ENCODE peak calls at places on chromosomes 16 and 17, in eight cellular contexts. D, T, A, L, U, Y, S and I are unnamed samples. For H3K27me3, the result is how much of the 10 kb centered on the place peaks cover.

GRCh38 chr17:63911657-63912100 is 621 bp upstream of the CSHL1 start:
- DNase-seq in Y (peak), L (peak), A (peak), D (peak), U (no peak), S (peak), T (peak), I (peak)

GRCh38 chr16:55930036-55930435 is 54.9 kb upstream of the CES5A start:
- DNase-seq in S (no peak), U (no peak), Y (no peak), T (no peak), D (no peak), L (no peak), A (no peak), I (no peak)

GRCh38 chr17:78883090-78883532 is 19.9 kb downstream of the CEP295NL start:
- DNase-seq in S (peak), Y (peak), U (peak), T (peak), L (peak), A (peak), D (peak), I (peak)

GRCh38 chr16:85331685-85332084 is 219.4 kb upstream of the CIBAR2 start:
- DNase-seq in S (no peak), U (no peak), D (no peak), L (peak), A (peak), Y (no peak), T (no peak), I (peak)

GRCh38 chr17:32910769-32911168 is 17.2 kb upstream of the TMEM98 start:
- DNase-seq in S (no peak), L (peak), U (no peak), T (no peak), Y (no peak), D (no peak), A (no peak), I (peak)

GRCh38 chr17:11908711-11909146 is 88.5 kb downstream of the ZNF18 start:
- DNase-seq in U (no peak), S (no peak), A (no peak), T (no peak), D (no peak), L (no peak), Y (no peak), I (no peak)

GRCh38 chr16:83200005-83200779 is 573.4 kb downstream of the CDH13 start:
- DNase-seq in Y (peak), S (peak), L (no peak), U (no peak), A (no peak), D (no peak), T (no peak), I (no peak)

GRCh38 chr16:52729731-52730130 is 182.8 kb upstream of the TOX3 start:
- DNase-seq in D (no peak), A (no peak), S (no peak), T (no peak), U (no peak), L (no peak), Y (no peak), I (no peak)

GRCh38 chr16:68267612-68268405 is 3.5 kb downstream of the SLC7A6 start:
- DNase-seq in T (no peak), Y (peak), U (no peak), D (no peak), L (no peak), S (no peak), A (no peak), I (no peak)

GRCh38 chr17:68355093-68355492 is 63.8 kb downstream of the ARSG start:
- DNase-seq in Y (no peak), L (no peak), A (no peak), U (no peak), D (no peak), T (no peak), S (peak), I (no peak)

GRCh38 chr17:80491478-80492342 is 15.3 kb upstream of the NPTX1 start:
- DNase-seq in T (no peak), A (no peak), U (no peak), S (no peak), Y (no peak), L (no peak), D (no peak), I (no peak)

GRCh38 chr16:85213926-85214294 is 101.6 kb upstream of the CIBAR2 start:
- DNase-seq in L (no peak), S (no peak), D (no peak), A (no peak), Y (no peak), U (no peak), T (no peak), I (no peak)

GRCh38 chr17:62827722-62828498 is 19.8 kb upstream of the MARCHF10 start:
- DNase-seq in L (no peak), A (no peak), Y (no peak), D (no peak), T (no peak), U (no peak), S (peak), I (no peak)

GRCh38 chr16:82660078-82660645 is 33.4 kb downstream of the CDH13 start:
- DNase-seq in A (no peak), U (no peak), L (peak), D (no peak), Y (no peak), T (no peak), S (peak), I (no peak)

GRCh38 chr16:12340151-12340733 is 363.7 kb downstream of the SNX29 start:
- DNase-seq in D (peak), Y (peak), S (peak), U (no peak), T (no peak), L (peak), A (peak), I (peak)

GRCh38 chr17:4301066-4301465 is 37.3 kb upstream of the ANKFY1 start:
- DNase-seq in S (no peak), A (no peak), L (no peak), T (no peak), D (no peak), Y (no peak), U (no peak), I (no peak)

GRCh38 chr17:36643086-36643685 is 41.8 kb downstream of the MRM1 start:
- DNase-seq in S (no peak), A (no peak), T (no peak), L (no peak), U (no peak), D (no peak), Y (no peak), I (no peak)
- H3K27me3 ChIP-seq in S (half or more), A (half or more), T (under half), L (under half), U (half or more), D (under half), Y (under half), I (half or more)

GRCh38 chr17:50710650-50711049 is 2.9 kb upstream of the ANKRD40 start:
- DNase-seq in A (no peak), Y (no peak), L (no peak), U (no peak), D (no peak), S (no peak), T (no peak), I (no peak)

GRCh38 chr17:50707296-50708049 is at the start of gene ANKRD40:
- DNase-seq in D (peak), U (peak), L (peak), S (peak), T (peak), A (peak), Y (peak), I (peak)

GRCh38 chr17:50712641-50713296 is 5.1 kb upstream of the ANKRD40 start:
- DNase-seq in A (no peak), T (no peak), Y (no peak), D (no peak), S (no peak), U (no peak), L (no peak), I (no peak)

GRCh38 chr17:50710025-50710424 is 2.3 kb upstream of the ANKRD40 start:
- DNase-seq in S (no peak), L (no peak), A (no peak), T (no peak), U (no peak), Y (no peak), D (no peak), I (no peak)

GRCh38 chr17:50708050-50709000 is 611 bp upstream of the ANKRD40 start:
- DNase-seq in Y (no peak), D (no peak), L (no peak), A (no peak), T (no peak), S (no peak), U (no peak), I (no peak)
- TF ChIP-seq POLR2A in Y (peak), D (no peak), L (peak), A (no peak), T (no peak), S (no peak), U (no peak), I (peak)

GRCh38 chr17:57432507-57433277 is 176.4 kb downstream of the MSI2 start:
- DNase-seq in S (no peak), A (no peak), L (no peak), Y (no peak), D (no peak), U (no peak), T (no peak), I (no peak)

GRCh38 chr17:57436565-57436964 is 180.2 kb downstream of the MSI2 start:
- DNase-seq in Y (no peak), T (no peak), L (no peak), A (no peak), U (no peak), S (no peak), D (no peak), I (no peak)

GRCh38 chr17:57431415-57431814 is 175.1 kb downstream of the MSI2 start:
- DNase-seq in D (no peak), A (no peak), Y (no peak), L (no peak), U (no peak), T (no peak), S (no peak), I (no peak)

GRCh38 chr17:57434361-57434760 is 178.0 kb downstream of the MSI2 start:
- DNase-seq in S (no peak), U (no peak), L (no peak), Y (no peak), T (no peak), A (no peak), D (no peak), I (no peak)

GRCh38 chr17:57433396-57433944 is 177.1 kb downstream of the MSI2 start:
- DNase-seq in U (no peak), D (no peak), Y (no peak), L (no peak), S (no peak), T (no peak), A (no peak), I (no peak)
- H3K27me3 ChIP-seq in U (under half), D (under half), Y (under half), L (under half), S (under half), T (under half), A (under half), I (under half)

GRCh38 chr16:1299012-1299867 is 10.2 kb upstream of the UBE2I start:
- DNase-seq in L (no peak), Y (peak), D (no peak), A (peak), T (no peak), U (peak), S (no peak), I (no peak)
- TF ChIP-seq POLR2A in L (no peak), Y (no peak), D (no peak), A (no peak), T (no peak), U (peak), S (no peak), I (no peak)

GRCh38 chr17:74925242-74925641 is 1.2 kb downstream of the OTOP2 start:
- DNase-seq in A (no peak), L (no peak), Y (no peak), D (no peak), U (no peak), S (no peak), T (no peak), I (no peak)
- H3K27me3 ChIP-seq in A (half or more), L (under half), Y (under half), D (under half), U (half or more), S (half or more), T (under half), I (half or more)

DNA sequence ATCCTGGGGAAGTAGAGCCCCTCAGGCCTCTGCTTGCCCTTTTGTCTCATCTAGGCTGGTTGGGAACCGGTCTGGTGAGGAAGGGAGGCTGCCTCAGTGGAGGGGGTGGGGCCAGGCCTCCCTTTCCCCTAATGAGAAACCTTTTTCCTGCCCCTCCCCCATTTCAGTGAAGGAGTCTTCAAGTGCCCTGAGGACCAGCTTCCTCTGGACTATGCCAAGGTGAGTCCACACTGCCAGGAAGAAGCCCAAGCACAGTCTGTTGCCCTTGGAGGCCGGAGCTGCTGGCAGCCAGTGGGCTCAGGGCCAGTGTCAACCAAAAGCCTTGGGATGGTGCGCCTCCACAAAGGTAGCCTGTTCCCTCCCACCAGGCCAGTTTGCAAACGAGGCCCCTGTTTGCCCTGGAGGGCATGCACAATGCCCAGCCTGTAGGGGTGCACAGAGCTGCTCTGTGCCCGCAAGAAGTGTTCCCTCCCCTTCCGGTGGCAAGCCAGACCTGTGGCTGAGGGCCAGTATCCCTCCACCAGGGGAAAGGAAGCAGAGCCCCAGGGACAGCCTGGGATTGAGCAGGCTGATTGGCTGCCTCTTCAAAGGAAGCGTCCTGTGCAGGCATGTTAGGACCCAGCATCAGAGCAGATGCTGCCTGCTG is 3.4 kb downstream of the TRAF4 start:
- DNase-seq in U (peak), A (peak), T (peak), L (no peak), D (no peak), S (no peak), Y (peak), I (peak)
- TF ChIP-seq POLR2A in U (no peak), A (no peak), T (no peak), L (no peak), D (no peak), S (no peak), Y (peak), I (peak)

DNA sequence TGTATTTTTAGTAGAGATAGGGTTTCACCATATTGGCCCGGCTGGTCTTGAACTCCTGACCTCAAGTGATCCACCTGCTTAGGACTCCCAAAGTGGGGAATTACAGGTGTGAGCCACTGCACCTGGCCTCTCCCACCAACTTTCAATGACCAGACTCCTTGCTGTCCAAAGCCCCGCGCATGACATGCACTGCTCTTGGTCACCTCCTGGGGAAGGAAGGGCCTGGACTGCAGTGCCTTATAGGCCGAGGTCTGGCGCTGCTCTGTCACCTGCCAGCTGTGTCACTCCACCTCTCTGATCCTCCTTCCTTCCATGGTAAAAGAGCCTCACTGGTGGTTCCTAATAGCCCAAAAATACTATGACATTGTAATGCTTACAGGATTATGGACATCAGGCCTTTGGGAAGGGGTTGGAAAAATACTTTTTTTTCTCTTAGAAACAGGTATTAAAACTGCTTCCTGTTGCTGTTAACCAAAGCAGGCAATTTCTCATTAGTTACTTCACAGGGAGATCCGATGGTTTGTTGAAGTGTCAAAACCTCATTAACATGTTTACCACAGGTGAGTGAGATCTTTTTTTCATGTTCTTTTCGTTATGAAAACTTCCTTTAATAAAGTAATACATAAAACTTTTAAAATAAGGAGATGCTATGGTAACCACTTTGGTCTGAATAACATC is 35.4 kb downstream of the GRB7 start:
- DNase-seq in S (no peak), T (no peak), U (no peak), A (no peak), L (no peak), Y (no peak), D (no peak), I (no peak)
- H3K27me3 ChIP-seq in S (half or more), T (under half), U (under half), A (under half), L (under half), Y (under half), D (under half), I (under half)

GRCh38 chr17:48577946-48578615 is at the start of gene HOXB4:
- DNase-seq in Y (peak), D (peak), S (peak), A (peak), T (peak), U (no peak), L (peak), I (peak)
- TF ChIP-seq POLR2A in Y (no peak), D (no peak), S (no peak), A (no peak), T (no peak), U (no peak), L (no peak), I (no peak)

DNA sequence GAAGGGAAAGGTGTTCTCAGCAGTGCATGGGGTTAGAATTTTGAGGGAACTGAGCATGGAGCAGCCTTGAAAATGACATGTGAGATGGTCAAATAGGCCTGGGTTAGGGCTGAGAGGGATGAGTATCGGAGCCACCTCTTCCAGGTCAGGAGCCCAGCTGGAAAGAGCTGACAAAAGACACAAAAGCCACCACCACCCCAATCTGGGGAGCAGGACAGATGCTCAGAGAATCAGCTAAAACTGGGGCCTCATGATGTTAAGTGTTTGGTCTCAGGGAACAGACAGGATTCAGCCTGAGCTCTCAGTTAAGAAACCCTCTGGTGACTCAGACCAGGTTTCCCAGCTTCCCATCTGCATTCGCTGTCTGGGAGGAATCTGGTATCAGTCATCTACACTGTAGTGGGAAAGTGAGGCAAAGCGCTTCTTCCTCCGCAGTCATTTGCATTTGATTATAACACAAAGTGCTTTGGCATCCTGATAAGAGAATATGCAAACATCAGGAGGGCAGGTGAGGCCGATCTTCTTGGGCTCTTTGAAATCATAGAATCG is 2.6 kb downstream of the WNT9B start:
- DNase-seq in U (no peak), L (no peak), A (no peak), Y (no peak), D (no peak), T (no peak), S (peak), I (no peak)
- H3K27me3 ChIP-seq in U (under half), L (under half), A (half or more), Y (under half), D (under half), T (under half), S (half or more), I (half or more)